ENCODE peak calls at places on chromosomes 2 and 18, in six cellular contexts. H is mesothelial cell of epicardium, T is dorsolateral prefrontal cortex, B is pancreas, O is endothelial cell, Z is HFFc6. Q is an unnamed sample.

GRCh38 chr2:117551858-117552257 is 262.6 kb upstream of the DDX18 start:
- DNase-seq in Z (no peak), H (no peak), O (no peak), B (no peak), T (no peak), Q (no peak)

GRCh38 chr2:128615571-128615970 is 296.9 kb upstream of the HS6ST1 start:
- DNase-seq in Z (no peak), B (peak; percentile 19), T (no peak), O (no peak), H (no peak), Q (no peak)

GRCh38 chr2:232336956-232337700 is 41.4 kb upstream of the ALPP start:
- DNase-seq in T (peak; percentile 7), Z (no peak), B (no peak), H (peak; percentile 20), O (no peak), Q (no peak)

GRCh38 chr2:134669731-134670669 is 48.8 kb downstream of the TMEM163 start:
- DNase-seq in B (no peak), O (no peak), T (no peak), Z (no peak), H (no peak), Q (no peak)

GRCh38 chr2:207315131-207315530 is 149.4 kb upstream of the KLF7 start:
- DNase-seq in T (no peak), O (no peak), H (no peak), B (no peak), Z (no peak), Q (no peak)

GRCh38 chr2:33210626-33211025 is 263.9 kb downstream of the LTBP1 start:
- DNase-seq in B (no peak), H (no peak), O (no peak), Z (peak; percentile 93), T (no peak), Q (no peak)

GRCh38 chr2:215637658-215638057 is 201.8 kb upstream of the FN1 start:
- DNase-seq in T (no peak), B (no peak), Z (peak; percentile 37), H (no peak), O (no peak), Q (no peak)

GRCh38 chr2:8999047-8999446 is 4.4 kb downstream of the MBOAT2 start:
- DNase-seq in Z (no peak), H (no peak), O (no peak), B (no peak), T (no peak), Q (no peak)

GRCh38 chr2:186125625-186126024 is 360.4 kb upstream of the ZC3H15 start:
- DNase-seq in B (no peak), O (no peak), T (no peak), Z (no peak), H (no peak), Q (no peak)

GRCh38 chr2:109560265-109560664 is 53.5 kb downstream of the SEPTIN10 start:
- DNase-seq in T (no peak), Z (peak; percentile 73), H (no peak), O (no peak), B (no peak), Q (no peak)

GRCh38 chr2:238467772-238468171 is 41.0 kb downstream of the ASB1 start:
- DNase-seq in Z (no peak), T (no peak), H (no peak), O (no peak), B (no peak), Q (no peak)

GRCh38 chr18:7174359-7175107 is 56.4 kb upstream of the LRRC30 start:
- DNase-seq in H (no peak), O (peak; percentile 23), T (no peak), B (peak; percentile 60), Z (no peak), Q (peak; percentile 66)

GRCh38 chr2:37427241-37427640 is 82.8 kb downstream of the QPCT start:
- DNase-seq in H (no peak), T (no peak), B (no peak), O (no peak), Z (no peak), Q (no peak)

GRCh38 chr2:584863-585823 is 92.1 kb downstream of the TMEM18 start:
- DNase-seq in H (peak; percentile 35), O (no peak), Z (no peak), B (no peak), T (no peak), Q (no peak)

GRCh38 chr2:152755029-152755428 is 36.6 kb downstream of the ARL6IP6 start:
- DNase-seq in Z (no peak), O (peak; percentile 56), T (no peak), H (peak; percentile 42), B (no peak), Q (no peak)

GRCh38 chr2:35522434-35522833 is 833.1 kb upstream of the CRIM1 start:
- DNase-seq in H (no peak), O (no peak), B (no peak), T (no peak), Z (no peak), Q (no peak)

GRCh38 chr2:11963966-11964365 is 217.5 kb downstream of the LPIN1 start:
- DNase-seq in B (no peak), T (no peak), Z (no peak), H (no peak), O (no peak), Q (no peak)

GRCh38 chr2:10036095-10036879 is 7.1 kb upstream of the KLF11 start:
- DNase-seq in O (no peak), T (peak; percentile 74), H (no peak), Z (peak; percentile 49), B (peak; percentile 87), Q (no peak)

GRCh38 chr2:121220995-121221394 is 64.0 kb downstream of the TFCP2L1 start:
- DNase-seq in Z (peak; percentile 7), H (no peak), T (no peak), O (no peak), B (no peak), Q (no peak)

GRCh38 chr2:139492301-139492700 is 712.1 kb upstream of the NXPH2 start:
- DNase-seq in O (no peak), H (no peak), T (no peak), Z (no peak), B (no peak), Q (no peak)

GRCh38 chr18:80184243-80184772 is 63.0 kb downstream of the PARD6G start:
- DNase-seq in H (no peak), T (no peak), O (no peak), Z (no peak), B (no peak), Q (no peak)

GRCh38 chr18:61400714-61401113 is 67.5 kb downstream of the CDH20 start:
- DNase-seq in Z (peak; percentile 65), T (no peak), O (no peak), H (no peak), B (no peak), Q (no peak)

GRCh38 chr2:2512931-2513330 is 181.9 kb upstream of the MYT1L start:
- DNase-seq in B (no peak), O (no peak), Z (no peak), T (no peak), H (no peak), Q (no peak)

GRCh38 chr2:218984239-218985020 is 554 bp downstream of the FEV start:
- DNase-seq in O (peak; percentile 88), B (peak; percentile 62), H (no peak), T (no peak), Z (no peak), Q (no peak)

GRCh38 chr2:28906376-28906775 is 11.9 kb downstream of the WDR43 start:
- DNase-seq in H (no peak), B (no peak), O (no peak), Z (no peak), T (no peak), Q (no peak)

GRCh38 chr2:216589779-216590178 is 43.4 kb upstream of the IGFBP2 start:
- DNase-seq in O (no peak), B (no peak), T (no peak), H (no peak), Z (no peak), Q (no peak)

GRCh38 chr2:52117299-52117698 is 1085.4 kb upstream of the NRXN1 start:
- DNase-seq in Z (peak; percentile 13), H (no peak), T (no peak), B (no peak), O (no peak), Q (no peak)

DNA sequence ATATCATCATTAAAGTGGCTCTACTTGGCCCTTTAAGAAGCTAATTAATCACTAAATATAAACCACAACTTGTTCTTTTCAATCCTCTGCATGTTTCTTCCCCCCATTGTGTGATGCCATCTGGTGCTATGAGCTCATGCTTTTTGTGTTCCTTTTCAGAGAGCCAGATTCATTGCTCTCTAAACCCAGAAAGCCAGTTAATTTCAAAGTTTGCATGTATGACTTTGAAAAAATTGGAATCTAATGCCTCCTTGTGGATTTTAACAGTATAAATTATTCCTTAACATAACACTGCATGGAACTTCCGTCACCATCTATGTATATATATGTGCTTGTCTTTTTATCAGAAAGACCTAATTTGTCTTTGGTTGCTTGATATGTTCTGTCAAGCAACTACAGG is 31.1 kb downstream of the TMEM178A start:
- DNase-seq in Z (peak; percentile 59), H (no peak), O (no peak), B (no peak), T (no peak), Q (no peak)
- TF ChIP-seq CTCF in Z (peak; percentile 79), H (peak; percentile 19), O (no peak), B (peak; percentile 11), T (peak; percentile 63), Q (peak; percentile 57)

GRCh38 chr2:46298272-46298521 is 990 bp downstream of the EPAS1 start:
- DNase-seq in H (no peak), T (no peak), Z (no peak), O (no peak), B (no peak), Q (no peak)

GRCh38 chr2:46299365-46300263 is 2.4 kb downstream of the EPAS1 start:
- DNase-seq in B (peak; percentile 78), H (no peak), Z (peak; percentile 64), O (peak; percentile 44), T (no peak), Q (no peak)

GRCh38 chr2:46297546-46298271 is 502 bp downstream of the EPAS1 start:
- DNase-seq in O (peak; percentile 56), H (peak; percentile 52), Z (no peak), B (peak; percentile 96), T (no peak), Q (peak; percentile 72)

GRCh38 chr2:46300406-46300832 is 3.2 kb downstream of the EPAS1 start:
- DNase-seq in T (no peak), B (no peak), H (no peak), O (no peak), Z (no peak), Q (no peak)

GRCh38 chr2:46298522-46299351 is 1.5 kb downstream of the EPAS1 start:
- DNase-seq in T (no peak), O (peak; percentile 50), B (peak; percentile 86), H (peak; percentile 77), Z (peak; percentile 42), Q (no peak)
- TF ChIP-seq CTCF in T (no peak), O (peak; percentile 35), B (peak; percentile 6), H (no peak), Z (peak; percentile 69), Q (peak; percentile 23)

GRCh38 chr2:102051659-102052366 is 60.1 kb downstream of the IL1R2 start:
- DNase-seq in O (no peak), H (no peak), Z (peak; percentile 52), T (no peak), B (no peak), Q (no peak)
- TF ChIP-seq CTCF in O (no peak), H (no peak), Z (peak; percentile 20), T (no peak), B (no peak), Q (no peak)

DNA sequence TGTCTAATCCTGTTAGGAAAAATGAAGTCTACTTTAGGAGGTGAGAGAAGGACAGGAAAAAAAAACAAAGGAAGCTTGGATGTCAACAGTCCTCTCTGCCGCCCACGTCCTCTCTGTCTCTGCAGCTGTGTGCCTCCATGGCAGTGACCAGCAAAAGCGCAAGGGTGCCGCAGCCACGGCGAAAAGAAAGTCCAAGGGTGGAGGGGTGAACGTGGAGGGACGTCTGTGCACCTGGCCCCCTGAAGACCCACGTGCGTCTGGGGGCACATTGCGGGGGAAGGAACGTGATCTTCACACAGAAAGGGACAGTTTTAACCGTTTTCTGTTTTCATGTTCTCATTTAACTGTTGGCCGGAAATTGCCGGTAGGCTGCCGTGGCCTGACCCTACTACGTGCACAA is 152.7 kb downstream of the MBP start:
- DNase-seq in O (no peak), B (no peak), H (peak; percentile 19), Z (no peak), T (no peak), Q (peak; percentile 42)
- TF ChIP-seq CTCF in O (no peak), B (no peak), H (no peak), Z (no peak), T (no peak), Q (no peak)

Q was measured in type B pancreatic cell.